ENCODE peak calls at places on chromosomes 7 and 10, in five cellular contexts. R is lung, A is BE2C, X is Right ventricle myocardium superior, Y is brain microvascular endothelial cell. M is an unnamed sample.

GRCh38 chr10:71766717-71767419 is 6.5 kb downstream of the VSIR start:
- DNase-seq in R (peak; percentile 82), A (no peak), X (peak; percentile 86), Y (peak; percentile 95), M (no peak)

GRCh38 chr7:2384354-2385243 is 18.8 kb upstream of the CHST12 start:
- DNase-seq in R (no peak), A (no peak), X (no peak), Y (no peak), M (no peak)

GRCh38 chr7:424961-425793 is 94.5 kb downstream of the PDGFA start:
- DNase-seq in R (no peak), A (peak; percentile 6), X (peak; percentile 46), Y (peak; percentile 21), M (no peak)

GRCh38 chr7:48158404-48158803 is 12.9 kb upstream of the ABCA13 start:
- DNase-seq in R (no peak), A (no peak), X (no peak), Y (peak; percentile 70), M (no peak)

GRCh38 chr10:101920497-101920896 is 76.9 kb upstream of the KCNIP2 start:
- DNase-seq in R (no peak), A (no peak), X (no peak), Y (no peak), M (no peak)

GRCh38 chr10:794382-794956 is 105.0 kb upstream of the DIP2C start:
- DNase-seq in R (no peak), A (peak; percentile 51), X (no peak), Y (no peak), M (peak; percentile 27)

GRCh38 chr7:4964506-4964905 is 5.5 kb upstream of the MMD2 start:
- DNase-seq in R (no peak), A (no peak), X (no peak), Y (no peak), M (no peak)

GRCh38 chr7:19017374-19017773 is 100.1 kb downstream of the TWIST1 start:
- DNase-seq in R (no peak), A (no peak), X (no peak), Y (no peak), M (no peak)

GRCh38 chr10:84683980-84684740 is 355.8 kb downstream of the CCSER2 start:
- DNase-seq in R (no peak), A (no peak), X (no peak), Y (no peak), M (no peak)

GRCh38 chr7:151637781-151638261 is 118.1 kb upstream of the RHEB start:
- DNase-seq in R (no peak), A (peak; percentile 69), X (peak; percentile 53), Y (peak; percentile 47), M (no peak)

GRCh38 chr7:46197833-46198540 is 276.9 kb upstream of the IGFBP3 start:
- DNase-seq in R (no peak), A (no peak), X (no peak), Y (no peak), M (no peak)

GRCh38 chr10:132111871-132112341 is 46.2 kb downstream of the JAKMIP3 start:
- DNase-seq in R (no peak), A (no peak), X (peak; percentile 40), Y (no peak), M (no peak)

GRCh38 chr7:128404826-128405344 is 4.9 kb downstream of the IMPDH1 start:
- DNase-seq in R (no peak), A (no peak), X (no peak), Y (no peak), M (no peak)

GRCh38 chr10:22429146-22429545 is 83.8 kb downstream of the SPAG6 start:
- DNase-seq in R (no peak), A (no peak), X (no peak), Y (no peak), M (no peak)

GRCh38 chr10:29113251-29113945 is 175.5 kb upstream of the LYZL1 start:
- DNase-seq in R (no peak), A (peak; percentile 86), X (no peak), Y (no peak), M (no peak)

GRCh38 chr10:5551531-5552375 is 27.0 kb downstream of the CALML3 start:
- DNase-seq in R (no peak), A (no peak), X (peak; percentile 20), Y (peak; percentile 54), M (no peak)

GRCh38 chr10:129792864-129793263 is 171.2 kb downstream of the EBF3 start:
- DNase-seq in R (no peak), A (no peak), X (no peak), Y (no peak), M (no peak)

GRCh38 chr10:8840356-8840755 is 785.9 kb downstream of the GATA3 start:
- DNase-seq in R (no peak), A (no peak), X (no peak), Y (no peak), M (no peak)